ENCODE peak calls at places on chromosomes 1 and 21, in ten cellular contexts. Q is stimulated activated CD8-positive, alpha-beta memory T cell treated with anti-CD3 and anti-CD28 coated beads, Interleukin-2, amount 100 ng/mL, for 1 hour; J is adrenal gland; V is AG04450; N is mucosa of descending colon; G is colonic mucosa; Y is smooth muscle cell of the brain vasculature; S is GM13977; Z is NCI-H526 treated with DMSO at 0.1 percent for 48 hours; H is GF-D8. F is an unnamed sample.
A peak's percentile ranks its signal among the peaks of the same experiment; 100 is the strongest.

GRCh38 chr1:60510162-60510561 is 436.6 kb upstream of the C1orf87 start:
- DNase-seq in S (no peak), G (no peak), N (no peak), J (no peak), Z (no peak), Q (no peak), V (no peak), H (no peak), Y (no peak), F (no peak)

GRCh38 chr1:161902146-161902545 is 121.5 kb downstream of the OLFML2B start:
- DNase-seq in H (no peak), V (no peak), G (no peak), Q (no peak), S (no peak), J (no peak), N (no peak), Y (no peak), Z (no peak), F (no peak)

GRCh38 chr1:238136265-238136664 is 245.5 kb upstream of the ZP4 start:
- DNase-seq in N (no peak), V (no peak), H (no peak), Q (no peak), Z (no peak), S (no peak), G (no peak), Y (no peak), J (no peak), F (no peak)

GRCh38 chr1:192830596-192831241 is 21.9 kb downstream of the RGS2 start:
- DNase-seq in Y (no peak), Q (no peak), V (no peak), Z (no peak), N (no peak), H (no peak), S (no peak), G (no peak), J (no peak), F (no peak)

GRCh38 chr1:75615664-75616435 is 4.9 kb upstream of the SLC44A5 start:
- DNase-seq in H (no peak), Y (no peak), J (no peak), G (peak; percentile 15), N (peak; percentile 5), Z (peak; percentile 51), V (no peak), S (peak; percentile 62), Q (no peak), F (no peak)

GRCh38 chr1:116002781-116003455 is 26.6 kb downstream of the SLC22A15 start:
- DNase-seq in Y (no peak), G (no peak), Q (no peak), V (no peak), N (no peak), J (no peak), S (no peak), Z (peak; percentile 98), H (no peak), F (no peak)

GRCh38 chr21:27674037-27674436 is 707.1 kb upstream of the ADAMTS5 start:
- DNase-seq in V (peak; percentile 42), Y (no peak), N (no peak), J (no peak), G (no peak), Q (no peak), S (no peak), Z (no peak), H (no peak), F (no peak)

GRCh38 chr1:205442051-205442721 is 13.7 kb downstream of the BLACAT1 start:
- DNase-seq in S (no peak), Y (no peak), V (no peak), N (no peak), J (no peak), Z (no peak), Q (no peak), G (no peak), H (no peak), F (no peak)

GRCh38 chr1:15384301-15384901 is 25.3 kb upstream of the EFHD2 start:
- DNase-seq in Q (no peak), G (no peak), H (no peak), Y (no peak), Z (peak; percentile 28), J (no peak), N (no peak), V (no peak), S (peak; percentile 65), F (no peak)

GRCh38 chr1:220954321-220954720 is 75.1 kb downstream of the HLX start:
- DNase-seq in S (no peak), V (no peak), Z (no peak), J (no peak), Q (no peak), Y (no peak), H (no peak), G (no peak), N (no peak), F (no peak)

GRCh38 chr1:205714190-205714905 is 34.0 kb upstream of the SLC45A3 start:
- DNase-seq in N (no peak), G (no peak), H (peak; percentile 63), J (no peak), Y (no peak), Z (no peak), Q (no peak), V (no peak), S (no peak), F (no peak)

GRCh38 chr1:109279615-109280278 is 3.2 kb downstream of the PSRC1 start:
- DNase-seq in V (no peak), J (no peak), Q (no peak), Y (no peak), H (no peak), N (no peak), G (no peak), Z (no peak), S (no peak), F (no peak)

GRCh38 chr1:212328248-212328647 is 43.0 kb downstream of the PPP2R5A start:
- DNase-seq in J (no peak), Z (no peak), Y (no peak), H (no peak), V (peak; percentile 30), Q (no peak), G (no peak), S (no peak), N (no peak), F (no peak)

GRCh38 chr1:101193733-101194169 is 43.1 kb upstream of the S1PR1 start:
- DNase-seq in V (no peak), S (no peak), Q (no peak), H (no peak), Z (no peak), N (no peak), G (no peak), Y (no peak), J (peak; percentile 54), F (no peak)

GRCh38 chr21:20875741-20876140 is 122.5 kb upstream of the NCAM2 start:
- DNase-seq in V (no peak), N (peak; percentile 27), Y (no peak), G (no peak), Q (no peak), J (no peak), Z (no peak), H (no peak), S (no peak), F (no peak)

GRCh38 chr1:213221209-213221608 is 170.2 kb downstream of the RPS6KC1 start:
- DNase-seq in N (no peak), V (no peak), Q (no peak), G (no peak), S (no peak), H (no peak), Z (no peak), J (no peak), Y (no peak), F (no peak)

GRCh38 chr1:155623357-155623756 is 13.3 kb downstream of the MSTO1 start:
- DNase-seq in G (no peak), Y (no peak), S (no peak), N (no peak), Z (no peak), Q (no peak), J (no peak), H (no peak), V (no peak), F (no peak)

GRCh38 chr1:17819129-17819802 is 64.1 kb downstream of the ACTL8 start:
- DNase-seq in V (no peak), S (no peak), H (no peak), Z (no peak), Q (no peak), J (no peak), Y (no peak), G (no peak), N (no peak), F (peak; percentile 84)

GRCh38 chr1:236173174-236173767 is 30.9 kb downstream of the GPR137B start:
- DNase-seq in Z (no peak), H (no peak), V (no peak), J (no peak), G (no peak), Y (no peak), Q (no peak), S (no peak), N (no peak), F (no peak)

GRCh38 chr1:63878914-63879313 is 105.1 kb downstream of the ROR1 start:
- DNase-seq in N (no peak), S (no peak), J (no peak), V (no peak), Q (no peak), Z (no peak), H (no peak), Y (no peak), G (no peak), F (no peak)

GRCh38 chr21:16117851-16118592 is 388.2 kb downstream of the USP25 start:
- DNase-seq in Y (peak; percentile 57), S (no peak), V (peak; percentile 71), H (no peak), Q (no peak), N (no peak), Z (peak; percentile 93), J (no peak), G (no peak), F (no peak)

GRCh38 chr1:9181176-9181906 is 52.4 kb upstream of the GPR157 start:
- DNase-seq in Q (peak; percentile 51), S (peak; percentile 89), J (peak; percentile 59), H (no peak), V (no peak), Y (no peak), N (peak; percentile 80), G (peak; percentile 81), Z (peak; percentile 26), F (peak; percentile 92)

GRCh38 chr1:108609483-108610066 is 49.7 kb downstream of the EEIG2 start:
- DNase-seq in Z (no peak), G (no peak), S (no peak), H (no peak), N (no peak), V (no peak), J (no peak), Q (no peak), Y (no peak), F (no peak)

GRCh38 chr1:246836169-246836568 is 95.6 kb downstream of the AHCTF1 start:
- DNase-seq in J (no peak), Q (no peak), V (no peak), Y (no peak), S (no peak), G (no peak), H (no peak), Z (no peak), N (no peak), F (no peak)

GRCh38 chr21:29022141-29022540 is 2.3 kb upstream of the USP16 start:
- DNase-seq in V (no peak), Q (no peak), S (no peak), Z (no peak), G (no peak), N (no peak), H (no peak), Y (no peak), J (no peak), F (no peak)

GRCh38 chr1:244063498-244063897 is 12.4 kb downstream of the ZBTB18 start:
- DNase-seq in N (no peak), Z (peak; percentile 73), J (no peak), G (no peak), Y (no peak), H (no peak), S (no peak), V (no peak), Q (no peak), F (no peak)